ENCODE peak calls at places on chromosomes 6 and 20, in seven cellular contexts. O is NCI-H1436; P is HuH-7; U is GM13977; L is pancreas; Y is ureter; R is naive thymus-derived CD4-positive, alpha-beta T cell. F is an unnamed sample.
A peak's percentile ranks its signal among the peaks of the same experiment; 100 is the strongest.

GRCh38 chr6:21270501-21271290 is 322.9 kb upstream of the SOX4 start:
- DNase-seq in O (no peak), L (no peak), Y (no peak), R (no peak), U (no peak), P (no peak), F (no peak)

GRCh38 chr6:90194371-90194841 is 102.2 kb downstream of the BACH2 start:
- DNase-seq in P (no peak), U (no peak), Y (no peak), L (no peak), O (no peak), R (no peak), F (no peak)

GRCh38 chr6:101011165-101011564 is 130.0 kb upstream of the ASCC3 start:
- DNase-seq in Y (no peak), O (no peak), P (no peak), R (peak; percentile 36), L (no peak), U (no peak), F (no peak)

GRCh38 chr6:23537828-23538227 is 588.2 kb upstream of the NRSN1 start:
- DNase-seq in Y (no peak), L (no peak), R (no peak), U (no peak), O (no peak), P (no peak), F (no peak)

GRCh38 chr20:58310291-58310782 is 822 bp downstream of the RAB22A start:
- DNase-seq in P (no peak), R (no peak), L (no peak), O (no peak), Y (no peak), U (peak; percentile 31), F (no peak)

GRCh38 chr20:59822291-59823029 is 111.0 kb downstream of the SYCP2 start:
- DNase-seq in R (no peak), O (no peak), U (no peak), P (no peak), L (peak; percentile 30), Y (no peak), F (no peak)

GRCh38 chr6:150470131-150470530 is 101.3 kb downstream of the IYD start:
- DNase-seq in R (no peak), U (no peak), P (no peak), O (no peak), Y (no peak), L (no peak), F (no peak)

GRCh38 chr20:35578469-35578868 is 36.6 kb downstream of the ERGIC3 start:
- DNase-seq in R (no peak), Y (no peak), L (peak; percentile 30), P (no peak), U (no peak), O (no peak), F (no peak)

GRCh38 chr20:42193119-42193518 is 574.9 kb upstream of the CHD6 start:
- DNase-seq in R (no peak), P (no peak), Y (no peak), U (no peak), O (no peak), L (no peak), F (no peak)

GRCh38 chr6:16239090-16239797 is 857 bp downstream of the GMPR start:
- DNase-seq in P (no peak), L (peak; percentile 84), U (peak; percentile 43), O (no peak), Y (peak; percentile 62), R (peak; percentile 20), F (no peak)

GRCh38 chr20:15706719-15707118 is 866.5 kb downstream of the KIF16B start:
- DNase-seq in R (no peak), L (no peak), Y (no peak), U (no peak), O (no peak), P (no peak), F (no peak)

GRCh38 chr20:59985864-59986263 is 27.6 kb downstream of the CDH26 start:
- DNase-seq in L (no peak), R (no peak), P (no peak), Y (no peak), U (no peak), O (peak; percentile 13), F (no peak)

GRCh38 chr6:164345856-164346496 is 931.5 kb downstream of the QKI start:
- DNase-seq in P (no peak), L (no peak), R (no peak), U (no peak), O (no peak), Y (no peak), F (no peak)

GRCh38 chr20:59413326-59413865 is 113.0 kb downstream of the EDN3 start:
- DNase-seq in R (no peak), L (no peak), P (no peak), O (no peak), Y (no peak), U (no peak), F (no peak)

GRCh38 chr6:112145080-112145573 is 57.7 kb downstream of the FAM229B start:
- DNase-seq in O (no peak), Y (no peak), P (no peak), R (no peak), L (no peak), U (no peak), F (no peak)

GRCh38 chr20:59686404-59687346 is 82.3 kb downstream of the PHACTR3 start:
- DNase-seq in P (no peak), R (no peak), Y (no peak), L (no peak), O (no peak), U (no peak), F (no peak)

GRCh38 chr20:45229264-45230056 is 8.3 kb downstream of the SEMG2 start:
- DNase-seq in R (peak; percentile 5), Y (no peak), U (no peak), P (peak; percentile 18), O (no peak), L (peak; percentile 82), F (no peak)

GRCh38 chr6:73610444-73611275 is 43.1 kb downstream of the SLC17A5 start:
- DNase-seq in R (peak; percentile 63), O (no peak), Y (no peak), L (no peak), U (peak; percentile 41), P (peak; percentile 42), F (no peak)

GRCh38 chr6:36788768-36789167 is 50.5 kb downstream of the CPNE5 start:
- DNase-seq in R (no peak), P (no peak), L (no peak), O (no peak), Y (no peak), U (no peak), F (no peak)

GRCh38 chr6:154721460-154721859 is 11.8 kb upstream of the SCAF8 start:
- DNase-seq in R (no peak), O (no peak), Y (no peak), P (no peak), L (no peak), U (no peak), F (no peak)

GRCh38 chr6:100726741-100727140 is 154.4 kb downstream of the ASCC3 start:
- DNase-seq in O (no peak), L (no peak), P (no peak), U (no peak), R (no peak), Y (no peak), F (no peak)

GRCh38 chr20:58112017-58112781 is 116.3 kb downstream of the ANKRD60 start:
- DNase-seq in U (no peak), Y (peak; percentile 62), O (peak; percentile 4), R (no peak), L (no peak), P (no peak), F (no peak)

GRCh38 chr6:36820700-36821580 is 18.3 kb downstream of the CPNE5 start:
- DNase-seq in O (no peak), R (no peak), U (no peak), Y (no peak), P (no peak), L (no peak), F (no peak)

GRCh38 chr6:30601815-30602641 is 15.0 kb downstream of the PPP1R10 start:
- DNase-seq in P (no peak), Y (no peak), R (no peak), U (no peak), O (no peak), L (no peak), F (no peak)